ENCODE peak calls at places on chromosomes 7 and 10, in seven cellular contexts. C is NCI-H2107; N is effector memory CD8-positive, alpha-beta T cell; E is left ventricle myocardium superior; O is stimulated activated CD4-positive, alpha-beta T cell treated with anti-CD3 and anti-CD28 coated beads, Interleukin-2, amount 100 ng/mL, for 48 hours; I is stimulated activated CD8-positive, alpha-beta memory T cell treated with anti-CD3 and anti-CD28 coated beads, Interleukin-15, amount 100 ng/mL, for 4 hours; V is heart left ventricle. W is an unnamed sample.

GRCh38 chr10:3272300-3272699 is 99.7 kb upstream of the PITRM1 start:
- DNase-seq in E (no peak), I (no peak), N (no peak), V (no peak), C (no peak), O (no peak), W (no peak)

GRCh38 chr10:124110882-124111281 is 17.5 kb upstream of the CHST15 start:
- DNase-seq in E (no peak), V (no peak), O (no peak), C (no peak), I (no peak), N (no peak), W (no peak)

GRCh38 chr7:12729112-12729511 is 41.7 kb downstream of the ARL4A start:
- DNase-seq in I (no peak), E (peak), C (peak), N (no peak), V (peak), O (no peak), W (peak)

GRCh38 chr10:73998623-73999622 is 1.0 kb downstream of the VCL start:
- DNase-seq in C (peak), I (no peak), V (peak), E (peak), N (no peak), O (no peak), W (peak)

GRCh38 chr10:121662945-121663917 is 65.0 kb upstream of the FGFR2 start:
- DNase-seq in E (no peak), N (no peak), I (no peak), V (peak), C (no peak), O (no peak), W (no peak)

GRCh38 chr7:148014473-148014872 is 576.1 kb upstream of the C7orf33 start:
- DNase-seq in O (no peak), E (no peak), V (no peak), I (no peak), N (no peak), C (peak), W (no peak)

GRCh38 chr10:29141761-29142160 is 147.1 kb upstream of the LYZL1 start:
- DNase-seq in O (no peak), I (no peak), V (no peak), C (no peak), N (no peak), E (no peak), W (peak)

GRCh38 chr10:110815354-110816004 is 56.2 kb upstream of the PDCD4 start:
- DNase-seq in E (peak), C (no peak), O (no peak), V (no peak), I (no peak), N (no peak), W (no peak)